ENCODE peak calls at places on chromosomes 11 and 22, in six cellular contexts. F is PC-3, O is kidney epithelial cell, B is fibroblast of mammary gland, U is mucosa of descending colon, N is heart left ventricle. A is an unnamed sample.

GRCh38 chr22:17846326-17846992 is 72.2 kb upstream of the BID start:
- DNase-seq in F (no peak), O (no peak), B (peak; percentile 19), U (peak; percentile 49), N (no peak), A (peak; percentile 72)

GRCh38 chr11:84780689-84781293 is 846.4 kb downstream of the DLG2 start:
- DNase-seq in F (peak; percentile 74), O (no peak), B (peak; percentile 43), U (no peak), N (no peak), A (peak; percentile 34)

GRCh38 chr11:3859373-3859881 is 4.0 kb downstream of the STIM1 start:
- DNase-seq in F (no peak), O (no peak), B (no peak), U (peak; percentile 72), N (peak; percentile 80), A (no peak)

GRCh38 chr22:32723632-32724031 is 77.9 kb upstream of the TIMP3 start:
- DNase-seq in F (no peak), O (peak; percentile 18), B (peak; percentile 94), U (peak; percentile 77), N (peak; percentile 69), A (peak; percentile 92)

GRCh38 chr22:41619979-41620645 is 731 bp downstream of the DESI1 start:
- DNase-seq in F (peak; percentile 20), O (no peak), B (no peak), U (peak; percentile 74), N (peak; percentile 28), A (no peak)

GRCh38 chr22:24695958-24696511 is 78.5 kb downstream of the PIWIL3 start:
- DNase-seq in F (no peak), O (peak; percentile 28), B (no peak), U (no peak), N (peak; percentile 47), A (no peak)

GRCh38 chr11:88338223-88338661 is 706 bp upstream of the CTSC start:
- DNase-seq in F (peak; percentile 69), O (no peak), B (peak; percentile 84), U (peak; percentile 60), N (peak; percentile 32), A (peak; percentile 76)

GRCh38 chr11:22711880-22712279 is 45.5 kb downstream of the GAS2 start:
- DNase-seq in F (no peak), O (no peak), B (no peak), U (no peak), N (no peak), A (no peak)

GRCh38 chr11:46489668-46490560 is 98.3 kb upstream of the CHRM4 start:
- DNase-seq in F (peak; percentile 59), O (no peak), B (peak; percentile 61), U (no peak), N (no peak), A (peak; percentile 43)

GRCh38 chr11:115364892-115365291 is 139.3 kb downstream of the CADM1 start:
- DNase-seq in F (no peak), O (no peak), B (no peak), U (no peak), N (no peak), A (no peak)

GRCh38 chr11:67606150-67606476 is 623 bp upstream of the NDUFV1 start:
- DNase-seq in F (no peak), O (no peak), B (no peak), U (peak; percentile 60), N (no peak), A (peak; percentile 35)

GRCh38 chr11:126740857-126741256 is 259.7 kb downstream of the KIRREL3 start:
- DNase-seq in F (no peak), O (no peak), B (no peak), U (no peak), N (no peak), A (no peak)

GRCh38 chr11:125263268-125263790 is 98.8 kb downstream of the PKNOX2 start:
- DNase-seq in F (no peak), O (peak; percentile 77), B (peak; percentile 91), U (peak; percentile 77), N (peak; percentile 85), A (peak; percentile 100)

GRCh38 chr11:289706-290620 is 1.0 kb downstream of the PGGHG start:
- DNase-seq in F (no peak), O (no peak), B (no peak), U (peak; percentile 64), N (no peak), A (no peak)

GRCh38 chr11:62575156-62575555 is 1.5 kb upstream of the EEF1G start:
- DNase-seq in F (no peak), O (no peak), B (no peak), U (peak; percentile 76), N (no peak), A (no peak)

GRCh38 chr22:46280999-46281623 is 13.3 kb downstream of the TTC38 start:
- DNase-seq in F (no peak), O (no peak), B (no peak), U (no peak), N (no peak), A (no peak)

GRCh38 chr22:26398741-26399153 is 30.3 kb upstream of the ASPHD2 start:
- DNase-seq in F (peak; percentile 68), O (peak; percentile 21), B (peak; percentile 78), U (no peak), N (peak; percentile 39), A (peak; percentile 78)

GRCh38 chr11:72239849-72240460 is 4.0 kb downstream of the PHOX2A start:
- DNase-seq in F (peak; percentile 40), O (no peak), B (peak; percentile 27), U (peak; percentile 75), N (no peak), A (peak; percentile 33)
- H3K4me3 ChIP-seq in F (peak overlapping the region; percentile 28), O (no peak overlapping the region), B (no peak overlapping the region), U (no peak overlapping the region), N (peak overlapping the region; percentile 23), A (peak overlapping the region; percentile 43)

GRCh38 chr11:128777369-128778011 is 83.6 kb downstream of the FLI1 start:
- DNase-seq in F (no peak), O (no peak), B (no peak), U (no peak), N (no peak), A (no peak)
- TF ChIP-seq CTCF in F (no peak), O (no peak), B (no peak), U (no peak), N (no peak), A (no peak)

GRCh38 chr11:1389932-1390587 is at the start of gene BRSK2:
- DNase-seq in F (no peak), O (no peak), B (no peak), U (no peak), N (no peak), A (no peak)

GRCh38 chr11:1387521-1387920 is 2.2 kb upstream of the BRSK2 start:
- DNase-seq in F (no peak), O (no peak), B (no peak), U (peak; percentile 48), N (no peak), A (no peak)

GRCh38 chr11:1387961-1388762 is 1.6 kb upstream of the BRSK2 start:
- DNase-seq in F (no peak), O (no peak), B (no peak), U (peak; percentile 44), N (no peak), A (no peak)

GRCh38 chr11:1389103-1389931 is 417 bp upstream of the BRSK2 start:
- DNase-seq in F (peak; percentile 92), O (peak; percentile 59), B (peak; percentile 92), U (peak; percentile 96), N (peak; percentile 96), A (peak; percentile 94)

DNA sequence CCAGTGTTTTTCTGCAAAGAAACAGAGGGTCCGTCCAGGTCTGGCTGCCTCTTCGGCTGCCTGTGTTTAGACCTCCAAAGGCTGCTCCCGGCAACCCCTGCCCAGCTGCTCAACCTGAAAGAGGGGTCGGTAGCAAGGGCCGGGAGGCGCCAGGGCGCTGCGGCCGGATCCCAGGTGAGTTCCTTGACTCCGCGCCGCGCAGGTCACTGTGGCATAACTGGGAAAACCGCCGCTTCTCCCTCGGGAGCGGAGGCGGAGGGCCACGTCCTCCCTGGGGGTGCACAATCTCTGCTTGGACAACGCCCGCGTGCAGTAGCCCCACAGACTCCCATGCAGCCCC is 1.0 kb upstream of the BRSK2 start:
- DNase-seq in F (no peak), O (no peak), B (no peak), U (no peak), N (no peak), A (no peak)
- H3K4me3 ChIP-seq in F (peak overlapping the region; percentile 65), O (peak overlapping the region; percentile 35), B (peak overlapping the region; percentile 44), U (no peak overlapping the region), N (peak overlapping the region; percentile 38), A (peak overlapping the region; percentile 64)

GRCh38 chr11:10565493-10565892 is 3.0 kb downstream of the LYVE1 start:
- DNase-seq in F (no peak), O (no peak), B (no peak), U (no peak), N (no peak), A (no peak)

GRCh38 chr11:10564692-10565318 is 3.7 kb downstream of the LYVE1 start:
- DNase-seq in F (peak; percentile 33), O (no peak), B (peak; percentile 23), U (no peak), N (no peak), A (peak; percentile 43)

GRCh38 chr11:10568486-10568941 is at the start of gene LYVE1:
- DNase-seq in F (no peak), O (no peak), B (peak; percentile 47), U (no peak), N (peak; percentile 51), A (no peak)

GRCh38 chr11:10566257-10566956 is 2.1 kb downstream of the LYVE1 start:
- DNase-seq in F (no peak), O (no peak), B (no peak), U (no peak), N (no peak), A (no peak)

GRCh38 chr11:10567466-10567865 is 999 bp downstream of the LYVE1 start:
- DNase-seq in F (no peak), O (no peak), B (no peak), U (no peak), N (no peak), A (no peak)
- TF ChIP-seq CTCF in F (no peak), O (no peak), B (no peak), U (no peak), N (no peak), A (no peak)

GRCh38 chr11:36492724-36493304 is 17.3 kb downstream of the TRAF6 start:
- DNase-seq in F (peak; percentile 66), O (no peak), B (peak; percentile 64), U (no peak), N (no peak), A (peak; percentile 54)

GRCh38 chr11:36490026-36490806 is 19.9 kb downstream of the TRAF6 start:
- DNase-seq in F (no peak), O (no peak), B (no peak), U (no peak), N (no peak), A (no peak)

GRCh38 chr11:36488096-36488495 is 22.0 kb downstream of the TRAF6 start:
- DNase-seq in F (no peak), O (no peak), B (no peak), U (no peak), N (no peak), A (no peak)

GRCh38 chr11:36485296-36485870 is 24.7 kb downstream of the TRAF6 start:
- DNase-seq in F (no peak), O (no peak), B (no peak), U (no peak), N (no peak), A (no peak)

GRCh38 chr11:36487619-36488018 is 22.5 kb downstream of the TRAF6 start:
- DNase-seq in F (no peak), O (no peak), B (no peak), U (no peak), N (no peak), A (no peak)
- H3K4me3 ChIP-seq in F (no peak overlapping the region), O (no peak overlapping the region), B (no peak overlapping the region), U (no peak overlapping the region), N (no peak overlapping the region), A (no peak overlapping the region)

A was measured in AG10803.